ENCODE peak calls at places on chromosomes 1 and 21, in nine cellular contexts. A, V, M, U, P, E, S, O and D are unnamed samples.

GRCh38 chr1:24501371-24502167 is 1.1 kb upstream of the RCAN3 start:
- DNase-seq in M (no peak), P (no peak), E (no peak), A (no peak), U (no peak), O (no peak), V (peak), S (peak), D (peak)

GRCh38 chr1:214551052-214551435 is 358 bp downstream of the PTPN14 start:
- DNase-seq in M (no peak), S (peak), P (peak), E (no peak), U (no peak), V (peak), A (no peak), O (peak), D (no peak)

GRCh38 chr1:30262158-30262557 is 461.2 kb downstream of the MATN1 start:
- DNase-seq in P (no peak), U (no peak), A (no peak), V (no peak), M (no peak), O (no peak), E (no peak), S (peak), D (no peak)

GRCh38 chr1:248821641-248822040 is 4.1 kb downstream of the SH3BP5L start:
- DNase-seq in S (no peak), U (no peak), P (no peak), A (no peak), E (no peak), V (no peak), M (no peak), O (no peak), D (no peak)

GRCh38 chr21:41369105-41369914 is 7.5 kb downstream of the MX2 start:
- DNase-seq in P (peak), O (no peak), U (no peak), M (no peak), E (no peak), S (no peak), A (no peak), V (no peak), D (peak)

GRCh38 chr1:1245178-1245839 is 1.2 kb downstream of the C1QTNF12 start:
- DNase-seq in M (no peak), S (no peak), E (no peak), V (no peak), O (peak), U (no peak), A (no peak), P (no peak), D (peak)

GRCh38 chr1:225875044-225875822 is 6.9 kb downstream of the TMEM63A start:
- DNase-seq in S (no peak), P (no peak), V (no peak), E (no peak), A (no peak), U (no peak), M (no peak), O (no peak), D (no peak)

GRCh38 chr1:108560430-108561144 is 687 bp downstream of the EEIG2 start:
- DNase-seq in P (peak), E (no peak), O (peak), S (peak), U (peak), M (peak), A (peak), V (peak), D (peak)

GRCh38 chr21:29829514-29830255 is 110.1 kb downstream of the GRIK1 start:
- DNase-seq in V (no peak), U (no peak), P (no peak), M (peak), O (no peak), S (no peak), A (peak), E (no peak), D (no peak)